ENCODE peak calls at places on chromosomes 1 and 21, in four cellular contexts. Y, B, L and X are unnamed samples.

GRCh38 chr21:45594721-45595489 is 48.6 kb upstream of the PCBP3 start:
- DNase-seq in B (no peak), Y (no peak), L (no peak), X (no peak)

GRCh38 chr1:188584119-188584518 is 1755.4 kb downstream of the PLA2G4A start:
- DNase-seq in B (no peak), L (no peak), Y (no peak), X (no peak)

GRCh38 chr1:206916000-206916709 is 5.6 kb downstream of the FCMR start:
- DNase-seq in L (no peak), B (no peak), Y (no peak), X (no peak)

GRCh38 chr1:205824180-205824579 is 11.2 kb upstream of the SLC41A1 start:
- DNase-seq in L (no peak), B (no peak), Y (no peak), X (no peak)

GRCh38 chr1:34744851-34745250 is 10.0 kb upstream of the GJB5 start:
- DNase-seq in L (no peak), Y (no peak), B (no peak), X (no peak)

GRCh38 chr1:115641762-115642167 is at the start of gene VANGL1:
- DNase-seq in Y (no peak), B (peak; percentile 43), L (no peak), X (peak; percentile 71)

GRCh38 chr21:36325373-36326010 is 5.5 kb downstream of the MORC3 start:
- DNase-seq in B (no peak), Y (no peak), L (no peak), X (no peak)

GRCh38 chr1:209456878-209457277 is 126.6 kb upstream of the CAMK1G start:
- DNase-seq in B (no peak), Y (no peak), L (no peak), X (no peak)

GRCh38 chr1:160086162-160086892 is 5.0 kb downstream of the KCNJ9 start:
- DNase-seq in B (no peak), L (no peak), Y (no peak), X (no peak)

GRCh38 chr1:203216274-203217138 is 13.0 kb downstream of the CHIT1 start:
- DNase-seq in L (peak; percentile 48), Y (peak; percentile 25), B (peak; percentile 43), X (peak; percentile 78)

GRCh38 chr1:214525535-214526019 is 25.8 kb downstream of the PTPN14 start:
- DNase-seq in L (no peak), Y (no peak), B (no peak), X (no peak)

GRCh38 chr1:8598060-8598724 is 219.2 kb downstream of the RERE start:
- DNase-seq in Y (no peak), B (peak; percentile 36), L (no peak), X (peak; percentile 69)
- H3K27ac ChIP-seq in Y (no peak overlapping the region), B (peak overlapping the region; percentile 55), L (no peak overlapping the region), X (peak overlapping the region; percentile 64)

GRCh38 chr1:181556606-181557005 is 73.3 kb downstream of the CACNA1E start:
- DNase-seq in L (no peak), B (no peak), Y (no peak), X (no peak)
- H3K27ac ChIP-seq in L (no peak overlapping the region), B (no peak overlapping the region), Y (no peak overlapping the region), X (no peak overlapping the region)

GRCh38 chr1:233113009-233113712 is 162.8 kb downstream of the NTPCR start:
- DNase-seq in B (peak; percentile 83), Y (no peak), L (no peak), X (peak; percentile 32)
- H3K27ac ChIP-seq in B (peak overlapping the region; percentile 15), Y (no peak overlapping the region), L (no peak overlapping the region), X (no peak overlapping the region)

GRCh38 chr1:108512239-108513071 is 47.4 kb upstream of the EEIG2 start:
- DNase-seq in L (no peak), Y (no peak), B (no peak), X (no peak)
- H3K27ac ChIP-seq in L (no peak overlapping the region), Y (no peak overlapping the region), B (no peak overlapping the region), X (no peak overlapping the region)

GRCh38 chr1:102896771-102897170 is 211.6 kb downstream of the COL11A1 start:
- DNase-seq in L (no peak), B (no peak), Y (no peak), X (no peak)

GRCh38 chr1:102886638-102887037 is 221.7 kb downstream of the COL11A1 start:
- DNase-seq in B (no peak), L (no peak), Y (no peak), X (no peak)

GRCh38 chr1:102896286-102896685 is 212.0 kb downstream of the COL11A1 start:
- DNase-seq in Y (no peak), B (no peak), L (no peak), X (no peak)

GRCh38 chr1:102897537-102897936 is 210.8 kb downstream of the COL11A1 start:
- DNase-seq in B (no peak), Y (no peak), L (no peak), X (no peak)

DNA sequence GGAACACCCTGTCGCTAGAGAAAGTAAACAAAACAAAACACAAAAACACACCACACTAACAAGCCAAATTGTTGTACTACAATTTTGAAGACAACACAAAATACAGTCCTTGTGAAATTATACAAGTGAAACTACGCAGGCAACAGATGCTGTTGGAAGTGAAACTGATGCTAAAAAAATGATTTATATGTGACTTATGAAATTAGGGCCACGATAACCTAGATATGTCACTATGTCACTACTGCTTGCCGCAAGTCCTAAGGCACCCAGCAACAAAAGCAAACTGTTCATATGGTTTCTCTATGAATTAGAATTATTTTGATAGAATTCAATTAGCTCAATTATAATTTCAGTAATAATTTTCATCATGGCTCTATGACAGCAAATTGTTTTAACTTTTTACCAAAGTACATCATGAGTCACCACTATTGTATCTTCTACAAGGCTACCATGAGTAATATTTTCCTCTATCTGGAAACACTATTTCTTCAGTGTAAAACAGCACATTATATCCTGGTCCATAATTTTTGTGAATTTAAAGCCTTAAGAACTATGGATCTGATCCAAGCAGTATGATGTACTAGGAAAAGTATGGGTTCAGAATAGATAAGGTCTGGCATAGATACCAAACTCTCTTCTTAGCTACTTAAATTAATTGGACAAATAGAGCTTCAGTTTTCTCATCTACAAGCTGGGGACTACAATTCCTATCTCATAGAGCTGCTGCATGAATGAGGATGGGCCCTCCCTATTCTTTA is 216.3 kb downstream of the COL11A1 start:
- DNase-seq in Y (no peak), L (no peak), B (no peak), X (no peak)
- H3K27ac ChIP-seq in Y (no peak overlapping the region), L (no peak overlapping the region), B (no peak overlapping the region), X (no peak overlapping the region)

GRCh38 chr1:198656500-198656932 is 17.7 kb downstream of the PTPRC start:
- DNase-seq in B (no peak), L (peak; percentile 68), Y (peak; percentile 72), X (peak; percentile 51)

GRCh38 chr1:198655464-198656121 is 16.8 kb downstream of the PTPRC start:
- DNase-seq in Y (no peak), L (no peak), B (no peak), X (no peak)

GRCh38 chr1:198660341-198661056 is 21.7 kb downstream of the PTPRC start:
- DNase-seq in B (no peak), L (no peak), Y (no peak), X (no peak)

GRCh38 chr1:198653815-198654413 is 15.1 kb downstream of the PTPRC start:
- DNase-seq in Y (no peak), B (no peak), L (no peak), X (no peak)

DNA sequence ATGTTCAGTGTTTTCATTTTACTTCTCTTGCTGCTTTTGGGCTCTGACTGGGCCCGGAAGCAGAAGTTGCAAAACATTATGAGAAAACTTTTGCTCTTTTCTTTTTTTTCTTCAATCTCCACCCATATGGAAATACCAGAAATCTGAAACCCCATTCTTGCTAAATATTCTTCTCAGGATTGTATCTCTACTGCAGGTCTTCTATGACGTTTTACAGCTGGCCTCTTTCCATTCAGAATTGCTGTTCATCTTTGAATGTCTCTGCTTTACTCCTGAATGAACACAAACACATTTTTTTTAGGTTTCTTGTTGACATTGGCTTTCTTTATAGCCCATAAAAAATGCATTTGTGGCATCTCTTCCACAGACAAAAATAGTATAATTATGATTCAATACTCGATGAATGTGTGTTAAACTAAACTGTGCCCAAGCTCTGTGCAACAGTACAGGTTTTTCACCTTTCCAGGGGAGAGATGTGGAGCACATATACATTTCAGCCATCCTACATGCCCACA is 18.8 kb downstream of the PTPRC start:
- DNase-seq in B (no peak), Y (peak; percentile 23), L (no peak), X (no peak)
- H3K27ac ChIP-seq in B (no peak overlapping the region), Y (peak overlapping the region; percentile 41), L (peak overlapping the region; percentile 81), X (no peak overlapping the region)